ENCODE peak calls at places on chromosomes 1 and 21, in six cellular contexts. One of them, this sample, is unnamed.

GRCh38 chr1:8740034-8740449 is 77.4 kb downstream of the RERE start:
- DNase-seq in B cell: no peak
- DNase-seq in epithelial cell of proximal tubule: peak
- DNase-seq in K562: no peak
- DNase-seq in Panc1: no peak
- DNase-seq in ovary: no peak
- DNase-seq in this sample: no peak

GRCh38 chr1:173202430-173203145 is 4.5 kb downstream of the TNFSF4 start:
- DNase-seq in B cell: no peak
- DNase-seq in epithelial cell of proximal tubule: peak
- DNase-seq in K562: peak
- DNase-seq in Panc1: peak
- DNase-seq in ovary: no peak
- DNase-seq in this sample: no peak

GRCh38 chr1:48725331-48725730 is 51.4 kb downstream of the BEND5 start:
- DNase-seq in B cell: no peak
- DNase-seq in epithelial cell of proximal tubule: no peak
- DNase-seq in K562: no peak
- DNase-seq in Panc1: no peak
- DNase-seq in ovary: no peak
- DNase-seq in this sample: no peak

GRCh38 chr1:216034506-216034905 is 388.7 kb downstream of the USH2A start:
- DNase-seq in B cell: no peak
- DNase-seq in epithelial cell of proximal tubule: no peak
- DNase-seq in K562: no peak
- DNase-seq in Panc1: no peak
- DNase-seq in ovary: no peak
- DNase-seq in this sample: no peak

GRCh38 chr1:147515046-147515869 is 26.0 kb upstream of the BCL9 start:
- DNase-seq in B cell: no peak
- DNase-seq in epithelial cell of proximal tubule: peak
- DNase-seq in K562: no peak
- DNase-seq in Panc1: no peak
- DNase-seq in ovary: no peak
- DNase-seq in this sample: no peak

GRCh38 chr1:34852677-34853217 is 6.8 kb downstream of the SMIM12 start:
- DNase-seq in B cell: peak
- DNase-seq in epithelial cell of proximal tubule: peak
- DNase-seq in K562: peak
- DNase-seq in Panc1: peak
- DNase-seq in ovary: peak
- DNase-seq in this sample: peak

GRCh38 chr1:117210831-117211261 is at the start of gene VTCN1:
- DNase-seq in B cell: no peak
- DNase-seq in epithelial cell of proximal tubule: peak
- DNase-seq in K562: no peak
- DNase-seq in Panc1: no peak
- DNase-seq in ovary: no peak
- DNase-seq in this sample: no peak

GRCh38 chr1:25619101-25619890 is 2.7 kb downstream of the MAN1C1 start:
- DNase-seq in B cell: peak
- DNase-seq in epithelial cell of proximal tubule: no peak
- DNase-seq in K562: peak
- DNase-seq in Panc1: no peak
- DNase-seq in ovary: peak
- DNase-seq in this sample: peak

GRCh38 chr21:36203603-36203889 is 46.9 kb downstream of the DOP1B start:
- DNase-seq in B cell: no peak
- DNase-seq in epithelial cell of proximal tubule: peak
- DNase-seq in K562: no peak
- DNase-seq in Panc1: no peak
- DNase-seq in ovary: no peak
- DNase-seq in this sample: no peak

GRCh38 chr1:71343686-71344416 is 263.0 kb upstream of the ZRANB2 start:
- DNase-seq in B cell: no peak
- DNase-seq in epithelial cell of proximal tubule: no peak
- DNase-seq in K562: no peak
- DNase-seq in Panc1: no peak
- DNase-seq in ovary: no peak
- DNase-seq in this sample: no peak

GRCh38 chr1:184036517-184036949 is 995 bp downstream of the COLGALT2 start:
- DNase-seq in B cell: peak
- DNase-seq in epithelial cell of proximal tubule: no peak
- DNase-seq in K562: peak
- DNase-seq in Panc1: no peak
- DNase-seq in ovary: no peak
- DNase-seq in this sample: peak

GRCh38 chr1:89069955-89070354 is 4.9 kb upstream of the GBP1 start:
- DNase-seq in B cell: no peak
- DNase-seq in epithelial cell of proximal tubule: no peak
- DNase-seq in K562: no peak
- DNase-seq in Panc1: no peak
- DNase-seq in ovary: no peak
- DNase-seq in this sample: no peak

GRCh38 chr1:43238991-43239469 is 30.8 kb upstream of the TMEM125 start:
- DNase-seq in B cell: no peak
- DNase-seq in epithelial cell of proximal tubule: no peak
- DNase-seq in K562: no peak
- DNase-seq in Panc1: no peak
- DNase-seq in ovary: no peak
- DNase-seq in this sample: no peak

GRCh38 chr1:10692401-10693021 is 103.9 kb downstream of the CASZ1 start:
- DNase-seq in B cell: peak
- DNase-seq in epithelial cell of proximal tubule: no peak
- DNase-seq in K562: peak
- DNase-seq in Panc1: peak
- DNase-seq in ovary: no peak
- DNase-seq in this sample: no peak

GRCh38 chr1:46041974-46042373 is 90.5 kb downstream of the PIK3R3 start:
- DNase-seq in B cell: no peak
- DNase-seq in epithelial cell of proximal tubule: no peak
- DNase-seq in K562: no peak
- DNase-seq in Panc1: no peak
- DNase-seq in ovary: peak
- DNase-seq in this sample: no peak
- TF ChIP-seq CTCF in B cell: no peak
- TF ChIP-seq CTCF in epithelial cell of proximal tubule: no peak
- TF ChIP-seq CTCF in K562: no peak
- TF ChIP-seq CTCF in Panc1: no peak
- TF ChIP-seq CTCF in ovary: no peak
- TF ChIP-seq CTCF in this sample: no peak

DNA sequence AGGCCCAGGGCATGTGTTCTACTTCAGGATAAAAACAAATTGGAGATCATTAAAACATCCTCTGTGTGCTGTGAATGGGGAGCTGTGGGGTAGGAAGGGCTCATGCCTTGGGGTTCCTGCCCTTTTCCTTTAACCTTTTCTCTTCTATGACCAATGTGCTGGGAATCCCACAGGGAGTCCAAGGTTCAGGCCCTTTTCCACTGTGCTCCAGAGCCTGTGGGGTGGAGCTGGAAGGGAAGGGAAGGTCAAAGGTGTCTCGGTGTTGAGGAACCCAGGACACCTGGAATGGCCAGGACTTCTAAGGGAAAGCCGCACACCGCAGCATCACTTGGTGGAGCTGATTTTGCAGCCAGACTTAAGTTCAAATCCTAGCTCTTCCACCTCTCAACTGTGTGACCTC is 63.6 kb upstream of the PARP1 start:
- DNase-seq in B cell: no peak
- DNase-seq in epithelial cell of proximal tubule: no peak
- DNase-seq in K562: no peak
- DNase-seq in Panc1: no peak
- DNase-seq in ovary: no peak
- DNase-seq in this sample: no peak
- TF ChIP-seq CTCF in B cell: no peak
- TF ChIP-seq CTCF in epithelial cell of proximal tubule: no peak
- TF ChIP-seq CTCF in K562: no peak
- TF ChIP-seq CTCF in Panc1: no peak
- TF ChIP-seq CTCF in ovary: no peak
- TF ChIP-seq CTCF in this sample: no peak

GRCh38 chr1:5640845-5641244 is 351.4 kb downstream of the NPHP4 start:
- DNase-seq in B cell: no peak
- DNase-seq in epithelial cell of proximal tubule: no peak
- DNase-seq in K562: no peak
- DNase-seq in Panc1: no peak
- DNase-seq in ovary: no peak
- DNase-seq in this sample: no peak
- TF ChIP-seq CTCF in B cell: no peak
- TF ChIP-seq CTCF in epithelial cell of proximal tubule: no peak
- TF ChIP-seq CTCF in K562: peak
- TF ChIP-seq CTCF in Panc1: no peak
- TF ChIP-seq CTCF in ovary: no peak
- TF ChIP-seq CTCF in this sample: no peak

GRCh38 chr1:156463874-156464273 is 36.7 kb downstream of the MEF2D start:
- DNase-seq in B cell: no peak
- DNase-seq in epithelial cell of proximal tubule: no peak
- DNase-seq in K562: no peak
- DNase-seq in Panc1: no peak
- DNase-seq in ovary: no peak
- DNase-seq in this sample: no peak

GRCh38 chr1:156464825-156465452 is 35.6 kb downstream of the MEF2D start:
- DNase-seq in B cell: no peak
- DNase-seq in epithelial cell of proximal tubule: no peak
- DNase-seq in K562: no peak
- DNase-seq in Panc1: no peak
- DNase-seq in ovary: no peak
- DNase-seq in this sample: no peak

GRCh38 chr1:156464335-156464734 is 36.2 kb downstream of the MEF2D start:
- DNase-seq in B cell: no peak
- DNase-seq in epithelial cell of proximal tubule: no peak
- DNase-seq in K562: no peak
- DNase-seq in Panc1: no peak
- DNase-seq in ovary: no peak
- DNase-seq in this sample: no peak

GRCh38 chr1:156467385-156467784 is 33.2 kb downstream of the MEF2D start:
- DNase-seq in B cell: no peak
- DNase-seq in epithelial cell of proximal tubule: no peak
- DNase-seq in K562: no peak
- DNase-seq in Panc1: no peak
- DNase-seq in ovary: no peak
- DNase-seq in this sample: no peak

DNA sequence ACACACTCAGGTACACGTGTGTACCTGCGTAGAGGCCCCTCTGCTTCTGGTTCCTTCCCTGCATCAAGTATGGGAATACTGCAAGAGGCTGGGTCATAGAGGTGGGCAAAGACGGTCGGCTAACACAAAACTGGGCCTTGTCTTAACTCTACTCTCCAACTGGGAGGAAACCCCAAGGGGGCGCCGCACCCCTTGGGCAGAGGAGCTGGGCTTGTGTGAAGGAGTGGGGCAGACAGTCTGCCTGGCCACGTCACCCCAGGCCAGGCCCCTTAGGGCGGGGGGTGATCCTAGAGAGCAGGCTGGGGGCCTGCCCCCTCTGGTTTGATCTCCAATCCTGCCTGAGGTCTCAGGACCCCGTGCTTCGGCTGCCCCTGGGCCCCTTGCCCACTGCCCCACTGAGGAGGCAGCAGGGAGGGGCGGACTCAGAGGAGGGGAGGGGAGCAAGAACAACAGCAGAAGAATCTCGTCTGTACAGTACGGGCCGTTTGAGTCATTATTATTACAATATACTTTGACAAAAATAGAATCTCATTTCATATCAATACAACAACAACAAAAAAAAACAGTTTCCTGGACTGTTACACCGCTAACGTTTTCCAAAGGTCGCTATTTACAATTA is 34.7 kb downstream of the MEF2D start:
- DNase-seq in B cell: no peak
- DNase-seq in epithelial cell of proximal tubule: no peak
- DNase-seq in K562: no peak
- DNase-seq in Panc1: no peak
- DNase-seq in ovary: no peak
- DNase-seq in this sample: no peak
- TF ChIP-seq CTCF in B cell: peak
- TF ChIP-seq CTCF in epithelial cell of proximal tubule: peak
- TF ChIP-seq CTCF in K562: peak
- TF ChIP-seq CTCF in Panc1: no peak
- TF ChIP-seq CTCF in ovary: no peak
- TF ChIP-seq CTCF in this sample: no peak

GRCh38 chr1:226107471-226108460 is 45.2 kb downstream of the H3-3A start:
- DNase-seq in B cell: peak
- DNase-seq in epithelial cell of proximal tubule: no peak
- DNase-seq in K562: peak
- DNase-seq in Panc1: no peak
- DNase-seq in ovary: no peak
- DNase-seq in this sample: no peak

GRCh38 chr1:226110249-226111108 is 48.0 kb downstream of the H3-3A start:
- DNase-seq in B cell: peak
- DNase-seq in epithelial cell of proximal tubule: no peak
- DNase-seq in K562: peak
- DNase-seq in Panc1: no peak
- DNase-seq in ovary: peak
- DNase-seq in this sample: peak

GRCh38 chr1:226111109-226111864 is 48.8 kb downstream of the H3-3A start:
- DNase-seq in B cell: peak
- DNase-seq in epithelial cell of proximal tubule: no peak
- DNase-seq in K562: peak
- DNase-seq in Panc1: no peak
- DNase-seq in ovary: no peak
- DNase-seq in this sample: no peak

GRCh38 chr1:226108935-226109828 is 46.7 kb downstream of the H3-3A start:
- DNase-seq in B cell: no peak
- DNase-seq in epithelial cell of proximal tubule: no peak
- DNase-seq in K562: peak
- DNase-seq in Panc1: no peak
- DNase-seq in ovary: peak
- DNase-seq in this sample: no peak

GRCh38 chr1:226109829-226110248 is 47.3 kb downstream of the H3-3A start:
- DNase-seq in B cell: peak
- DNase-seq in epithelial cell of proximal tubule: no peak
- DNase-seq in K562: peak
- DNase-seq in Panc1: no peak
- DNase-seq in ovary: peak
- DNase-seq in this sample: peak
- TF ChIP-seq CTCF in B cell: no peak
- TF ChIP-seq CTCF in epithelial cell of proximal tubule: no peak
- TF ChIP-seq CTCF in K562: peak
- TF ChIP-seq CTCF in Panc1: no peak
- TF ChIP-seq CTCF in ovary: no peak
- TF ChIP-seq CTCF in this sample: peak

DNA sequence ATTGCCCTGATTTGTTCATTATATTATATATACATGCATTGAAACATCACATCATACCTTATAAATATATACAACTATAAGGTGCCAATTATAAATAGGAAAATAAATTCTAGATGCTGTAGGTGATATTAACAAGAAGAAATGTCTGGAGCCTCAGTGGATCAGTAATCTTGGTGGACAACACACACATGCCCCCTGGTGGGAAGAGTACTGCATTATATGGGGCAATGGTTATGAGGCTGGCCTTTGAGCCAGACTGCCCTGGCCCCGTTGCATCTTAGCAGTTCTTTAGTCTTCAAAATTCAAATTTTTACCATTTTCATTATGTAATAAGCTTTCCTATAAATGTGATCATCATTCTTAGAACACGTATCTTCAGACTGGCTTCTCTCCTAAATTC is 335.0 kb upstream of the GREM2 start:
- DNase-seq in B cell: no peak
- DNase-seq in epithelial cell of proximal tubule: no peak
- DNase-seq in K562: peak
- DNase-seq in Panc1: no peak
- DNase-seq in ovary: no peak
- DNase-seq in this sample: peak
- TF ChIP-seq CTCF in B cell: no peak
- TF ChIP-seq CTCF in epithelial cell of proximal tubule: peak
- TF ChIP-seq CTCF in K562: no peak
- TF ChIP-seq CTCF in Panc1: peak
- TF ChIP-seq CTCF in ovary: no peak
- TF ChIP-seq CTCF in this sample: peak